ENCODE peak calls at places on chromosome 22, in four cellular contexts. M is effector memory CD4-positive, alpha-beta T cell; R is CD4-positive, CD25-positive, alpha-beta regulatory T cell; Z is kidney. K is an unnamed sample. For H3K4me1, the result is how much of the 10 kb centered on the place peaks cover.

GRCh38 chr22:36334838-36335603 is 52.7 kb downstream of the MYH9 start:
- DNase-seq in Z (no peak), R (peak), M (no peak), K (no peak)

GRCh38 chr22:49724030-49724892 is 103.4 kb downstream of the BRD1 start:
- DNase-seq in R (peak), Z (no peak), M (peak), K (no peak)

GRCh38 chr22:36398602-36399472 is 11.1 kb upstream of the MYH9 start:
- DNase-seq in M (no peak), Z (no peak), R (no peak), K (no peak)

GRCh38 chr22:28023036-28023435 is 104.0 kb upstream of the PITPNB start:
- DNase-seq in R (no peak), Z (peak), M (no peak), K (no peak)

GRCh38 chr22:34526681-34527080 is 539.3 kb upstream of the ISX start:
- DNase-seq in Z (no peak), R (no peak), M (no peak), K (no peak)

GRCh38 chr22:17634696-17635095 is 3.9 kb upstream of the BCL2L13 start:
- DNase-seq in R (no peak), M (no peak), Z (no peak), K (no peak)

GRCh38 chr22:23184100-23184763 is 3.9 kb downstream of the BCR start:
- DNase-seq in R (no peak), Z (no peak), M (no peak), K (no peak)

GRCh38 chr22:42991010-42991651 is 23.8 kb downstream of the PACSIN2 start:
- DNase-seq in Z (no peak), R (no peak), M (no peak), K (no peak)

GRCh38 chr22:48431014-48431413 is 1396.7 kb downstream of the BRD1 start:
- DNase-seq in Z (no peak), M (no peak), R (no peak), K (no peak)

GRCh38 chr22:44369241-44369652 is 56.5 kb upstream of the SHISAL1 start:
- DNase-seq in Z (peak), R (no peak), M (no peak), K (peak)

GRCh38 chr22:36010090-36010489 is 18.5 kb downstream of the RBFOX2 start:
- DNase-seq in M (no peak), R (no peak), Z (no peak), K (no peak)

GRCh38 chr22:35419756-35420155 is 19.8 kb downstream of the MCM5 start:
- DNase-seq in M (no peak), R (no peak), Z (peak), K (no peak)

GRCh38 chr22:40044870-40045834 is 50.4 kb downstream of the FAM83F start:
- DNase-seq in R (peak), Z (peak), M (peak), K (peak)

GRCh38 chr22:36658900-36659299 is 44.7 kb downstream of the CACNG2 start:
- DNase-seq in Z (no peak), M (no peak), R (no peak), K (no peak)

GRCh38 chr22:17931400-17931825 is 92.9 kb downstream of the MICAL3 start:
- DNase-seq in Z (no peak), M (no peak), R (no peak), K (no peak)

GRCh38 chr22:24437820-24438328 is 10.5 kb downstream of the ADORA2A start:
- DNase-seq in R (no peak), M (no peak), Z (peak), K (no peak)

GRCh38 chr22:17926516-17926915 is 97.8 kb downstream of the MICAL3 start:
- DNase-seq in R (no peak), Z (no peak), M (no peak), K (no peak)

GRCh38 chr22:39839917-39840510 is 53.5 kb downstream of the ENTHD1 start:
- DNase-seq in Z (no peak), R (no peak), M (no peak), K (no peak)

GRCh38 chr22:19713650-19714319 is 518 bp upstream of the SEPTIN5 start:
- DNase-seq in M (no peak), R (no peak), Z (no peak), K (no peak)

GRCh38 chr22:44459041-44459440 is 39.0 kb downstream of the RTL6 start:
- DNase-seq in R (no peak), Z (no peak), M (no peak), K (no peak)

DNA sequence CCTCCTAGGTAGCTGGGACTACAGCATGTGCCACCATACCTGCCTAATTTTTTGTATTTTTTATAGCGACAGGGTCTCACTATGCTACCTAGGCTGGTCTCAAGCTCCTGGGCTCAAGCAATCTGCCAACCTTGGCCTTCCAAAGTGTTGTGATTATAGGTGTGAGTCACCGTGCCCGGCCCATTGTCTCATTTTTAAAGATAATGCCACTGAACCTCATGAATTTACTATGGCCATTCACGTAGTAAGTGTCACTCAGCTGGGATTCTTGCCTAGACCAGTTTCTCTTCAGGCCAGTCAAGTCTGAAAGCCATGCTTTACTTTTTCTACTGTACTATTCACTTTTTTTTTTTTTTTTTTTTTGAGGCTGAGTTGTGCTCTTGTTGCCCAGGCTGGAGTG is 22.4 kb downstream of the DEPDC5 start:
- DNase-seq in Z (no peak), M (no peak), R (no peak), K (no peak)
- H3K27ac ChIP-seq in Z (no peak), M (no peak), R (no peak), K (no peak)

GRCh38 chr22:47390026-47390970 is 627.8 kb downstream of the TBC1D22A start:
- DNase-seq in R (no peak), Z (peak), M (no peak), K (no peak)
- H3K4me1 ChIP-seq in R (under half), Z (under half), M (under half), K (under half)

GRCh38 chr22:29379258-29379657 is 9.1 kb downstream of the AP1B1 start:
- DNase-seq in M (no peak), R (no peak), Z (no peak), K (no peak)
- H3K27ac ChIP-seq in M (no peak), R (no peak), Z (no peak), K (no peak)

GRCh38 chr22:26617251-26618199 is at the start of gene CRYBB1:
- DNase-seq in R (no peak), M (no peak), Z (peak), K (no peak)
- H3K4me1 ChIP-seq in R (under half), M (under half), Z (under half), K (under half)

GRCh38 chr22:38444783-38445182 is 10.2 kb downstream of the KCNJ4 start:
- DNase-seq in Z (no peak), R (no peak), M (no peak), K (no peak)

GRCh38 chr22:38448945-38449745 is 5.9 kb downstream of the KCNJ4 start:
- DNase-seq in M (no peak), Z (no peak), R (no peak), K (no peak)

GRCh38 chr22:38443675-38444521 is 11.1 kb downstream of the KCNJ4 start:
- DNase-seq in R (no peak), M (no peak), Z (no peak), K (no peak)

GRCh38 chr22:38442967-38443674 is 11.9 kb downstream of the KCNJ4 start:
- DNase-seq in Z (peak), R (no peak), M (no peak), K (no peak)

DNA sequence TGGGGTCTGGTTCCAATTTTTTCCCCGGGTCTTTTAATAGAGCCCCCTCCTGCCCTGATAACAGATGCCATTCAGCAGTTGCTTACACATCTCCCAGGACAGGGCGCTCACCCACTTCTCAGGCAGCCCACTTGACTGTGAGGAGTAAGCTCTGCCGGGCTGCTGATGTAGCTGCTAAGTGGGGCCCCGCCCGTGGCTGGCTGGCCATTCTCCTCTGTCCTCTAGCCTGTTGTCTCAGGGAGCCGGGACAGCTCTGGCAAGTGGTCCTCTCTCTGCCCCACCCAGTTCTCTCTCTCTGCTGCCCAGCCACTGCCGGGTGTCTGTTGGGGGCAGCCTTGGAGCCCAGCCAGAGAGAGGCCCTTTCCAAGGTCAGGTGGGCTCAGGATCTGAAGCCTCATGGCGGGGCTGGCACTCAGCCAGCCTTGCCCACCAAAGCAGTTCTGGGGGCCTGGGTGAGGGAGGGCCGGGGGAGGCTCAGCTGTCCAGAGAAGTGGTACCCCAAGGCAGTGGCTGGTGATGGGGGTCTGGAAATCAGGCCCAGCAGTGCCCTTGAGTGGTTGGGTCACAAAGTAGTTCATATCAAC is 8.9 kb downstream of the KCNJ4 start:
- DNase-seq in R (no peak), Z (peak), M (no peak), K (no peak)
- H3K27ac ChIP-seq in R (no peak), Z (no peak), M (no peak), K (no peak)

DNA sequence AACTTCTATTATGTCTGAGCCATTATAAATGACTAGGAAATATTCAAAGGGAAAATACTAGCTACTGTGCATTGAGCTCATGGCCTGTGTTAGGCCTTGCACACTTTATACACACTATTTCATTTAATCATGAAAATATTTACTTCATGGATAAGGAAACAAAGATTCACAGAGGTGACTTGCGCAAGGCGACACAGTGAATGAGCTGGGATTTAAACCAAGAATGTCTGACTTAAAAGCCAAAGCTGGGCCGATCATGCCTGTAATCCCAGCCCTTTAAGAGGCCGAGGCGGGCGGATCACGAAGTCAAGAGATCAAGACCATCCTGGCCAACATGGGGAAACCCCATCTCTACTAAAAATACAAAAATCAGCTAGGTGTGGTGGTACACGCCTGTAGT is 231.5 kb downstream of the MIAT start:
- DNase-seq in M (no peak), R (no peak), Z (no peak), K (no peak)
- H3K4me1 ChIP-seq in M (under half), R (under half), Z (under half), K (under half)

DNA sequence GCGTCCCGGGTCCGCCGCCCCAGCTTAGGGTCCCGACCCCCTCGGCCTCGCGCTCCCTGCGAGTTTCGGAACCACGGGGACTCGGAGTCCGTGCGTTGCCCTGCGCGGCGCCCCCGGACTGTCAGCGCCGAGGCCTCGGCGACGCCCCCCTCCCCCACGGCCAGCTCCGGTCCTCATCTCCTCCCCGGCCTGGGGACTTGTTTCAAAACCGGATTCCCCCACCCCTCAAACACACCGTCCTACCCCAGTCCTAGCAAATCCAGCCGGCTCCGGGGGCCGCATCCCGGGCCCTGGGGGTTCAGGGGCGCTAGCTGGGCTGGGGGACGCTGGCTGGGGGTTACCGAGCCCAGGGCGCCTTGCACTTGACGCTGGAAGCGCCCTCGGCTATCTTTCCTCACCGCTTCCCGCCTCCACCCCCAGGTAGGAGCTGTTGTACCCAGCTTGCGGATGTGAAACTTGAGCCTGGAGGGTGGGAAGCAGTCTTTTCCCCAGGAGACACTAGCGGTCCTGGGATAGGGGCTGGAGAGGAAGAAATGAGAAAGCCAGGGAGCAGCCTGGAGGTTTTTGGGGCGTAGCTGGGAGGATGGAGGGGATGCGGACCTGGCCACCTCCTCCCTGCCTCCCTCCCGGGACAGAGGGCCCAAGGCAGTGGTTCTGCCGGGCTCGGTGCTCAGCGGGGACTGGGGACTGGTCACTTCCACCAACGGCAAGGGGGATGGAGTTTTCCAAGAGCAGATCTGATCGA is 560 bp downstream of the FBLN1 start:
- DNase-seq in Z (peak), M (no peak), R (no peak), K (peak)
- H3K27ac ChIP-seq in Z (no peak), M (no peak), R (no peak), K (peak)

DNA sequence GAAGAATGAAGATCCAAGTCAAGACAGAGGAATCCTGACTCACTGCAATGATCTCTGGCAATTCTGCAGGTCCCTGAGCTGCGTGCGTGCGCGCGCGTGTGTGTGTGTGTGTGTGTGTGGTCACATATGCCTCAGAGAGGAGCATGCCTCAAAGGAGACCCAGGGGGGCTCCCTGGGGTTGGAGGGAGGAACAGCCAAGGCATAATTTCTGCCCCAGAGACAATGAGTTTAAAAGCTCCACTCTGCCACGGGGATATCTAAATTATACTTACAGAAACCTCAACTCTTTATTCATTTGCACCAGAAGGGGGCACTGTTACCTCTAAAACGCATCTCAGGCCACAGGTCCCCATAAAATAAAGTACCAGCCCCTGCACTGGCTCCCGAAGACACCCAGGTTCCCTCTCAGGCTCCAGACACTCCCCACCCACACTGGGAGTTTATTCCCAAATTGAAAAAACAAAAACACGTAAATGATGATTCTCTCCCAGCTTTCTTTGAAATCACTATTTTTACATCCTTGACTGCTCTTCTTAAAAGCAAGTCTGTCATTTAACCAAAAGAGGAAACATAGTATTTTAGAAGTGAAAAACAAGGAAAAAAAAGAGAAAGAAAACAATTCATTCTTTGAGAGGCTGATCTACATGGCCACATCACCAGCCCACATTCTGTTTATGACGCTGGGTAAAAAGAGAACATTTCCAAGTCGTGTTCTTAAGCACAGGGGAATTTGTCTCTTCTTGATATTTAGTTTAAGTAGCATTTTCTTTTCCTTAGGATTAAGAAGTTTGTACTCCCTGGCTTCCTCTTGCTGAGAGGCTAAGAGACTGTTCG is 400.9 kb downstream of the LARGE1 start:
- DNase-seq in M (no peak), R (no peak), Z (no peak), K (no peak)
- H3K4me1 ChIP-seq in M (under half), R (under half), Z (under half), K (under half)

K was measured in lower lobe of right lung.